ENCODE peak calls at places on chromosomes 3 and 15, in six cellular contexts. T, M, R, N, U and F are unnamed samples. For H3K36me3 and H3K27me3, the result is how much of the 10 kb centered on the place peaks cover.

GRCh38 chr3:114363554-114364202 is 69.8 kb downstream of the TIGIT start:
- DNase-seq in T (no peak), M (no peak), R (no peak), N (peak), U (no peak), F (no peak)

GRCh38 chr3:78976200-78976599 is 791.6 kb downstream of the ROBO1 start:
- DNase-seq in T (no peak), M (no peak), R (no peak), N (no peak), U (no peak), F (no peak)

GRCh38 chr3:10553586-10554235 is 48.3 kb upstream of the ATP2B2 start:
- DNase-seq in T (no peak), M (peak), R (peak), N (no peak), U (no peak), F (peak)

GRCh38 chr3:124887177-124887995 is at the start of gene ITGB5:
- DNase-seq in T (peak), M (peak), R (peak), N (peak), U (peak), F (peak)

GRCh38 chr15:62568004-62568403 is 402.9 kb upstream of the C2CD4B start:
- DNase-seq in T (no peak), M (no peak), R (no peak), N (no peak), U (no peak), F (no peak)

GRCh38 chr3:71725279-71725991 is at the start of gene EIF4E3:
- DNase-seq in T (peak), M (no peak), R (peak), N (peak), U (no peak), F (peak)

GRCh38 chr3:45596290-45596791 is 1.8 kb downstream of the LIMD1 start:
- DNase-seq in T (no peak), M (no peak), R (no peak), N (no peak), U (no peak), F (no peak)

GRCh38 chr15:90845201-90845949 is 23.0 kb upstream of the FURIN start:
- DNase-seq in T (no peak), M (no peak), R (no peak), N (peak), U (no peak), F (peak)

GRCh38 chr15:101057841-101058407 is 138.8 kb downstream of the LRRK1 start:
- DNase-seq in T (no peak), M (no peak), R (peak), N (no peak), U (no peak), F (peak)

GRCh38 chr3:125357032-125357658 is 18.0 kb downstream of the ZNF148 start:
- DNase-seq in T (no peak), M (no peak), R (peak), N (peak), U (peak), F (peak)

GRCh38 chr3:3686907-3687648 is 112.2 kb upstream of the LRRN1 start:
- DNase-seq in T (no peak), M (no peak), R (no peak), N (no peak), U (no peak), F (no peak)

GRCh38 chr3:43710607-43711006 is 19.9 kb downstream of the ABHD5 start:
- DNase-seq in T (no peak), M (no peak), R (no peak), N (no peak), U (no peak), F (no peak)

GRCh38 chr3:137121704-137122314 is 164.0 kb downstream of the IL20RB start:
- DNase-seq in T (no peak), M (no peak), R (peak), N (peak), U (peak), F (peak)

GRCh38 chr3:79329154-79329553 is 438.6 kb downstream of the ROBO1 start:
- DNase-seq in T (no peak), M (no peak), R (no peak), N (peak), U (no peak), F (no peak)

GRCh38 chr15:27845535-27846369 is 253.4 kb downstream of the OCA2 start:
- DNase-seq in T (no peak), M (no peak), R (no peak), N (no peak), U (no peak), F (no peak)

GRCh38 chr3:5463986-5464385 is 276.5 kb downstream of the EDEM1 start:
- DNase-seq in T (no peak), M (no peak), R (no peak), N (no peak), U (no peak), F (no peak)

GRCh38 chr3:61688307-61688695 is 126.9 kb downstream of the PTPRG start:
- DNase-seq in T (no peak), M (no peak), R (peak), N (no peak), U (no peak), F (no peak)

GRCh38 chr3:61687206-61687605 is 125.8 kb downstream of the PTPRG start:
- DNase-seq in T (no peak), M (no peak), R (no peak), N (no peak), U (peak), F (no peak)

GRCh38 chr3:61685755-61686154 is 124.4 kb downstream of the PTPRG start:
- DNase-seq in T (no peak), M (no peak), R (no peak), N (no peak), U (no peak), F (no peak)

GRCh38 chr3:61686228-61686648 is 124.9 kb downstream of the PTPRG start:
- DNase-seq in T (no peak), M (no peak), R (no peak), N (no peak), U (no peak), F (no peak)

DNA sequence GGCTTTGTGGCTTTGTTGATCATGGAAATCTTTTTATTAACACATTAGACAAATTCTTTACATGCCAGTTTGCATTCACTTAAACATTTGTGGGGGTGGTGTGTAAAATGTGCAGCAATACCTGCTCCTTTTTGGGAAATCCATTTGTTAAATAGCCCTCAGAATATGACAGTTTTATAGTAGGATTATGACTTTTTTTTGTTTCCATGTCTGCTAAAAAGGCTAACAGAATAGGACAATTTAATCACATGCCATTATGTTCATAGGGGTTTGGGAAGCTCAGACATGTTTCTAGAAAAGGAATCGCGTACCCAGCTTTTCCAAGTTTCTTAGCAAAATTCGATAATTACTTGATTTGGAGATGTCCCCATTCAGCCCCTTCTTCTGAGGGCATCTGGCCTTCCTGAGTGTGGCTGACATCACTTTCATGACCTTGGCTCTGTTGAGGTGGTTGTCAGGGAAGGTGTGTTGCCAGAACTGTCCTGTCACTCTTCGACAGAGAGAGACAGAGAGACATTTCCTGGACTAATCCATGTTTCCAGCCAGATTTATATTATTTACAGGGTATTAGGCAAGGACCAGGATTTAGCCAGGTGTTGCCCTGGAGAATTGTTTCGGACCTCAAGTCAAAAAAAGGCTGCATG is 126.4 kb downstream of the PTPRG start:
- DNase-seq in T (no peak), M (no peak), R (no peak), N (no peak), U (no peak), F (no peak)
- H3K4me3 ChIP-seq in T (no peak), M (no peak), R (peak), N (no peak), U (no peak), F (no peak)

GRCh38 chr3:140103986-140104645 is 169.1 kb downstream of the CLSTN2 start:
- DNase-seq in T (no peak), M (no peak), R (no peak), N (no peak), U (no peak), F (no peak)
- H3K36me3 ChIP-seq in T (under half), M (under half), R (under half), N (under half), U (under half), F (under half)

GRCh38 chr15:94126999-94127398 is 104.4 kb upstream of the MCTP2 start:
- DNase-seq in T (no peak), M (no peak), R (peak), N (no peak), U (no peak), F (no peak)

GRCh38 chr15:94135748-94136147 is 95.6 kb upstream of the MCTP2 start:
- DNase-seq in T (no peak), M (no peak), R (no peak), N (peak), U (no peak), F (no peak)

DNA sequence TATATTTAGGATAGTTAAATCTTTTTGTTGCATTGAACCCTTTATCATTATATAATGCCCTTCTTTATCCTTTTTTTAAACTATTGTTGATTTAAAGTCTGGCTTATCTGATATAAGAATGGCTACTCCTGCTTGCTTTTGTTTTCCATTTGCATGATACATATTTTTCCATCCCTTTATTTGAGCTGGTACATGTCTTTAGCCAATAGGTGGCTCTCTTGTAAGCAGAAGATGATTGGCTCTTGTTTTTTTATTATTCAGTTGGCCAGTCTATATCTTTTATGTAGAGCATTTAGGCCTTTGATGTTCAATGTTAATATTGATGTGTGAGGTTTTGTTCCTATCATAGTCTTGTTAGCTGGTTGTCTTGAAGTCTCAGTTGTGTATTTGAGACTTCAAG is 99.5 kb upstream of the MCTP2 start:
- DNase-seq in T (no peak), M (no peak), R (no peak), N (peak), U (no peak), F (no peak)
- H3K27me3 ChIP-seq in T (under half), M (under half), R (under half), N (under half), U (under half), F (under half)

DNA sequence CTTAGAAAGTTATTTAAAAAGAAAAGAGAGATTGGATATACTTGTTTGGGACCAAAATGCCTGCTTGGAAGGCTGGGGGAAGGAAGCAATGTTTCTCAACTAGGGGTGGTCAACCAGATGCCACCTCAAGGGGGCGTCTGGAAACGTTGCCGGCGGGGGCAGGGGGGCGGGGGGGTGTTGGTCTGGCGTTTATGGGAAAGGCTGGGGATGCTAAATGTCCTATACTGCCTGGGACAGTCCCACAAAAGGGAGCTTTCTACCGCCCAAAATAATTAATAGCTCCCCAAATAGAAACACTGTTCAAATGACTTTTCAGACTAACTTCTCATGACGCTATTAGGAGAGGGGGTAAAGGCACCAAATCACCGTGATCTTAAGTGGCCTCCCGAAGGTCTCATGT is 2.2 kb downstream of the POLG start:
- DNase-seq in T (peak), M (no peak), R (peak), N (peak), U (peak), F (peak)
- H3K4me3 ChIP-seq in T (no peak), M (no peak), R (peak), N (peak), U (no peak), F (no peak)

DNA sequence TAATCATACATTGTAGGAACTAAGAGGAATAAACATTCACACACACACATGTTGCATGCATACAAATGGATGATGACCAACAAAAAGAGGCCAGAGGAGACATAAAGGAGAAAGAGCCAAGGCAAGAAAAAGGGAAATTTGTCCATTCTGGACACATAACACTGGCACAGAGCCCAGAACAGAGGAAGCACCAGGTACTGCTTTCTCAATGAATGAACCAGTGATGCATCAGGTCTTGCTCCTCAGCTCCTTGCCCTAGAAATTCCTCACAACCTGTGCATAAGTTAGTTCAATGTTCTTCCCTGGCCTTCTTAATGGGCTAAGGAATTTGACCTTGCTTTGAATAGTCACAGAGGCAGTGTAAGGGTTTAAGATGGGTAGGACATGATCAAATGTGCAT is 270.3 kb downstream of the ERC2 start:
- DNase-seq in T (no peak), M (no peak), R (no peak), N (no peak), U (no peak), F (no peak)
- H3K36me3 ChIP-seq in T (under half), M (under half), R (under half), N (under half), U (under half), F (under half)

DNA sequence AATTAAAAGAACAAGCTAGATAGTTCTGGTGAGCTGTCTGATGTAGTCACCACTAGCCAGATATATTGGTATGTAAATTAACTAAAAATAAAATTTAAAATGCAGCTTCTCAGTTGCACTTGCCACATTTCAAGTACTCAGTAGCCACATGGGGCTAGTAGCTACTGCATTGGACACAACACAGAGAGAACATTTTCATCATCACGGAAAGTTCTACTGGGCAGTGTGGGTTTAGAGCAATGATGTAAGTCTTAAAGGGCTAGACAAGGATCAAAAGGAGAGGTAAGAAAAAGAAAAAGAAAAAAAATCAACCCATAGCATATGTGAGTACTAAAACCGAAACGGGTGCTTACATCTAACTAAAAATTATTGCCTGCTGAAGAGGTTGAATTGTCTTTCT is 282.4 kb upstream of the LRRFIP2 start:
- DNase-seq in T (no peak), M (no peak), R (no peak), N (no peak), U (no peak), F (no peak)
- H3K27me3 ChIP-seq in T (half or more), M (under half), R (under half), N (under half), U (half or more), F (under half)

GRCh38 chr3:101530213-101531047 is 17.4 kb upstream of the SENP7 start:
- DNase-seq in T (peak), M (no peak), R (peak), N (no peak), U (no peak), F (peak)
- H3K4me3 ChIP-seq in T (no peak), M (no peak), R (peak), N (no peak), U (no peak), F (no peak)

DNA sequence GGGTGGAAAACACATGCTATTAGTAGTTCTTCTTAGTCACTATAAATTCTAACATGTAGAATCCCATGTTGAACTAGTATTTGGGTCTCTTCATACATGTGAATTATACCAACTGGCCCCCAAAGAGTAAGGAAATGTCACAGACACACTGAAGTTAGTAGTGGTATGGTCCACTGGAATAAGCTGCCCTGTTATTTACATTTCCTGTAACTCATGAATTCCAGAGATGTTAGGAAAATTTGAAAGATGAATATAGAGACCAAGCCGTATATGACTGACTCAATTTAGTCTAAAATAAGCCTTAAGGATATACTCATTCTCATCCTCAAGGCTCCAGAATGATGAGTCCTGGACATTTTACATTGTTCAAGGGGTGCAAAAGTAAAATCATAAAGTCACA is 81.2 kb downstream of the FBXL22 start:
- DNase-seq in T (no peak), M (no peak), R (no peak), N (no peak), U (no peak), F (no peak)
- H3K36me3 ChIP-seq in T (half or more), M (under half), R (half or more), N (under half), U (under half), F (under half)

GRCh38 chr3:122186372-122186771 is 2.9 kb downstream of the CASR start:
- DNase-seq in T (no peak), M (no peak), R (no peak), N (no peak), U (no peak), F (no peak)

GRCh38 chr3:122184591-122184929 is 1.1 kb downstream of the CASR start:
- DNase-seq in T (no peak), M (no peak), R (no peak), N (no peak), U (no peak), F (no peak)

GRCh38 chr3:122183521-122183892 is at the start of gene CASR:
- DNase-seq in T (no peak), M (no peak), R (peak), N (peak), U (no peak), F (peak)

GRCh38 chr3:122188758-122189157 is 5.3 kb downstream of the CASR start:
- DNase-seq in T (no peak), M (no peak), R (no peak), N (no peak), U (no peak), F (no peak)

DNA sequence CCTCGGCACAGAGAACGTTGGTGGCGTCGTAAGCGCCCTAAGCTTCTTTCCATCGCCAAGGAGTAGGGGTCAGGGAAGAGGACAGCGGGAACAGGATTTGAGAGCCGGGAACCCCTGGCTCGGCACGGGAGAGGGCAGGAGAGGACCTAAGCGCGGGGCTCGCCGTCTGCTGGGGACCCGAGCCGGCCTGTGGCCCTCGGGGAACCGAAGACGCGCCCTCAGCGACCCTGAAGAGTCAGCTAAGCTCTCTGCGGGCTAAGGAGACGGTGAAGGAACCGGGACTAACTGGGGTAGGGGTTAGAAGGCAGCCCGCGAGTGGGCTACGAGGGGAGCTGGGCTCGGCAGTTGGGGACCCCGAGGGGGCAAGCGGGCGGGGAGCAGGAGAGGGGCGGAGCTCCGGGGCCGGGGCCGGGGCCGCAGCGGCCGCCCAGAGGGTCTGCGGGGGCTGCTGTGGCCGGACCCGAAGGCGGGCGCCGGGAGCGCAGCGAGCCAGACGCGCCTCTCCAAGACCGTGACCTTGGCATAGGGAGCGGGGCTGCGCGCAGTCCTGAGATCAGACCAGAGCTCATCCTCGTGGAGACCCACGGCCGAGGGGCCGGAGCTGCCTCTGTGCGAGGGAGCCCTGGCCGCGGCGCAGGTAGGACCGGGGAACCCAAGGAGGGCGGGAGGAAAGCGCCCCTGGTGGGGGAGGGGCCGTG is 574 bp downstream of the CASR start:
- DNase-seq in T (no peak), M (no peak), R (peak), N (no peak), U (no peak), F (peak)
- H3K27me3 ChIP-seq in T (under half), M (under half), R (half or more), N (under half), U (under half), F (under half)

GRCh38 chr3:37892917-37893595 is 31.4 kb downstream of the CTDSPL start:
- DNase-seq in T (no peak), M (no peak), R (no peak), N (peak), U (peak), F (no peak)
- H3K4me3 ChIP-seq in T (no peak), M (no peak), R (no peak), N (no peak), U (peak), F (no peak)